ENCODE peak calls at places on chromosomes 7 and 10, in four cellular contexts. One of them, this sample, is unnamed. For H3K9me3 and H3K36me3, the result is how much of the 10 kb centered on the place peaks cover.

GRCh38 chr10:6918305-6918704 is 338.2 kb upstream of the PRKCQ start:
- DNase-seq in GM12878: no peak
- DNase-seq in colonic mucosa: peak
- DNase-seq in esophagus squamous epithelium: peak
- DNase-seq in this sample: no peak

GRCh38 chr10:123109466-123109865 is 26.3 kb upstream of the HMX3 start:
- DNase-seq in esophagus squamous epithelium: no peak
- DNase-seq in GM12878: no peak
- DNase-seq in colonic mucosa: no peak
- DNase-seq in this sample: no peak

GRCh38 chr7:29146082-29146706 is at the start of gene CPVL:
- DNase-seq in colonic mucosa: peak
- DNase-seq in GM12878: no peak
- DNase-seq in esophagus squamous epithelium: no peak
- DNase-seq in this sample: peak

GRCh38 chr7:22666732-22667131 is 60.3 kb upstream of the IL6 start:
- DNase-seq in colonic mucosa: no peak
- DNase-seq in GM12878: no peak
- DNase-seq in esophagus squamous epithelium: no peak
- DNase-seq in this sample: no peak

GRCh38 chr10:4670737-4671136 is 155.3 kb upstream of the AKR1E2 start:
- DNase-seq in GM12878: no peak
- DNase-seq in colonic mucosa: no peak
- DNase-seq in esophagus squamous epithelium: no peak
- DNase-seq in this sample: no peak

GRCh38 chr7:74311305-74311744 is 22.1 kb downstream of the CLIP2 start:
- DNase-seq in colonic mucosa: peak
- DNase-seq in esophagus squamous epithelium: no peak
- DNase-seq in GM12878: no peak
- DNase-seq in this sample: no peak

GRCh38 chr10:76543655-76544054 is 1094.0 kb downstream of the KCNMA1 start:
- DNase-seq in GM12878: no peak
- DNase-seq in esophagus squamous epithelium: no peak
- DNase-seq in colonic mucosa: no peak
- DNase-seq in this sample: no peak

GRCh38 chr10:31677198-31678138 is 251.2 kb downstream of the ARHGAP12 start:
- DNase-seq in GM12878: no peak
- DNase-seq in esophagus squamous epithelium: no peak
- DNase-seq in colonic mucosa: no peak
- DNase-seq in this sample: no peak

GRCh38 chr10:80090120-80090519 is 11.7 kb downstream of the TMEM254 start:
- DNase-seq in colonic mucosa: no peak
- DNase-seq in esophagus squamous epithelium: no peak
- DNase-seq in GM12878: no peak
- DNase-seq in this sample: no peak

GRCh38 chr7:17677408-17677807 is 262.9 kb downstream of the SNX13 start:
- DNase-seq in GM12878: no peak
- DNase-seq in colonic mucosa: no peak
- DNase-seq in esophagus squamous epithelium: no peak
- DNase-seq in this sample: no peak

GRCh38 chr10:72665925-72666324 is 26.0 kb upstream of the MCU start:
- DNase-seq in esophagus squamous epithelium: no peak
- DNase-seq in GM12878: no peak
- DNase-seq in colonic mucosa: no peak
- DNase-seq in this sample: no peak

GRCh38 chr10:97707134-97707861 is 6.2 kb upstream of the MARVELD1 start:
- DNase-seq in GM12878: no peak
- DNase-seq in esophagus squamous epithelium: no peak
- DNase-seq in colonic mucosa: no peak
- DNase-seq in this sample: no peak

GRCh38 chr7:37337522-37337921 is 111.1 kb downstream of the ELMO1 start:
- DNase-seq in GM12878: no peak
- DNase-seq in colonic mucosa: no peak
- DNase-seq in esophagus squamous epithelium: no peak
- DNase-seq in this sample: no peak

GRCh38 chr10:7932301-7933036 is 114.2 kb downstream of the TAF3 start:
- DNase-seq in colonic mucosa: no peak
- DNase-seq in GM12878: no peak
- DNase-seq in esophagus squamous epithelium: no peak
- DNase-seq in this sample: peak

GRCh38 chr7:77188736-77189429 is 10.7 kb downstream of the FGL2 start:
- DNase-seq in colonic mucosa: no peak
- DNase-seq in esophagus squamous epithelium: no peak
- DNase-seq in GM12878: no peak
- DNase-seq in this sample: no peak

GRCh38 chr7:155170331-155170730 is 100.2 kb downstream of the HTR5A start:
- DNase-seq in GM12878: no peak
- DNase-seq in colonic mucosa: no peak
- DNase-seq in esophagus squamous epithelium: no peak
- DNase-seq in this sample: peak

GRCh38 chr10:36366843-36367242 is 724.7 kb upstream of the FZD8 start:
- DNase-seq in esophagus squamous epithelium: no peak
- DNase-seq in GM12878: no peak
- DNase-seq in colonic mucosa: no peak
- DNase-seq in this sample: no peak

GRCh38 chr10:4692206-4692605 is 133.8 kb upstream of the AKR1E2 start:
- DNase-seq in esophagus squamous epithelium: no peak
- DNase-seq in GM12878: no peak
- DNase-seq in colonic mucosa: no peak
- DNase-seq in this sample: no peak

GRCh38 chr10:75466886-75467285 is 35.5 kb downstream of the LRMDA start:
- DNase-seq in GM12878: no peak
- DNase-seq in colonic mucosa: no peak
- DNase-seq in esophagus squamous epithelium: no peak
- DNase-seq in this sample: no peak

GRCh38 chr7:143979999-143980398 is 20.1 kb upstream of the OR6B1 start:
- DNase-seq in GM12878: no peak
- DNase-seq in colonic mucosa: no peak
- DNase-seq in esophagus squamous epithelium: no peak
- DNase-seq in this sample: no peak

GRCh38 chr10:129417164-129417563 is 49.9 kb upstream of the MGMT start:
- DNase-seq in GM12878: no peak
- DNase-seq in esophagus squamous epithelium: no peak
- DNase-seq in colonic mucosa: peak
- DNase-seq in this sample: no peak

GRCh38 chr7:148334959-148335577 is 255.5 kb upstream of the C7orf33 start:
- DNase-seq in esophagus squamous epithelium: no peak
- DNase-seq in GM12878: no peak
- DNase-seq in colonic mucosa: no peak
- DNase-seq in this sample: no peak

GRCh38 chr7:93119191-93119905 is 1.6 kb upstream of the SAMD9 start:
- DNase-seq in esophagus squamous epithelium: no peak
- DNase-seq in GM12878: no peak
- DNase-seq in colonic mucosa: no peak
- DNase-seq in this sample: no peak

GRCh38 chr7:106345421-106346166 is 60.8 kb upstream of the NAMPT start:
- DNase-seq in colonic mucosa: no peak
- DNase-seq in esophagus squamous epithelium: no peak
- DNase-seq in GM12878: no peak
- DNase-seq in this sample: no peak

GRCh38 chr7:74306737-74307469 is 17.7 kb downstream of the CLIP2 start:
- DNase-seq in colonic mucosa: peak
- DNase-seq in esophagus squamous epithelium: no peak
- DNase-seq in GM12878: no peak
- DNase-seq in this sample: no peak

GRCh38 chr7:155315977-155316376 is 18.3 kb downstream of the INSIG1 start:
- DNase-seq in colonic mucosa: no peak
- DNase-seq in GM12878: no peak
- DNase-seq in esophagus squamous epithelium: no peak
- DNase-seq in this sample: no peak

GRCh38 chr7:4214501-4215155 is 467.5 kb upstream of the FOXK1 start:
- DNase-seq in esophagus squamous epithelium: no peak
- DNase-seq in colonic mucosa: no peak
- DNase-seq in GM12878: no peak
- DNase-seq in this sample: no peak

GRCh38 chr10:101485681-101486554 is 102.1 kb downstream of the POLL start:
- DNase-seq in colonic mucosa: peak
- DNase-seq in esophagus squamous epithelium: no peak
- DNase-seq in GM12878: no peak
- DNase-seq in this sample: no peak

GRCh38 chr7:90594791-90595317 is 1.3 kb upstream of the CDK14 start:
- DNase-seq in esophagus squamous epithelium: no peak
- DNase-seq in GM12878: no peak
- DNase-seq in colonic mucosa: no peak
- DNase-seq in this sample: no peak

GRCh38 chr10:100912013-100912608 is 652 bp upstream of the SLF2 start:
- DNase-seq in colonic mucosa: no peak
- DNase-seq in GM12878: no peak
- DNase-seq in esophagus squamous epithelium: no peak
- DNase-seq in this sample: no peak

GRCh38 chr7:23105086-23105643 is 420 bp upstream of the KLHL7 start:
- DNase-seq in esophagus squamous epithelium: no peak
- DNase-seq in GM12878: no peak
- DNase-seq in colonic mucosa: no peak
- DNase-seq in this sample: no peak

GRCh38 chr10:46299531-46300366 is 13.0 kb downstream of the ANTXRL start:
- DNase-seq in GM12878: no peak
- DNase-seq in colonic mucosa: no peak
- DNase-seq in esophagus squamous epithelium: no peak
- DNase-seq in this sample: peak

GRCh38 chr10:118277871-118278270 is 64.3 kb downstream of the FAM204A start:
- DNase-seq in colonic mucosa: no peak
- DNase-seq in GM12878: no peak
- DNase-seq in esophagus squamous epithelium: no peak
- DNase-seq in this sample: no peak

GRCh38 chr10:118276203-118276602 is 65.9 kb downstream of the FAM204A start:
- DNase-seq in esophagus squamous epithelium: no peak
- DNase-seq in GM12878: no peak
- DNase-seq in colonic mucosa: no peak
- DNase-seq in this sample: no peak

GRCh38 chr10:118276727-118277126 is 65.4 kb downstream of the FAM204A start:
- DNase-seq in esophagus squamous epithelium: no peak
- DNase-seq in GM12878: no peak
- DNase-seq in colonic mucosa: no peak
- DNase-seq in this sample: no peak

GRCh38 chr10:118273662-118274061 is 68.5 kb downstream of the FAM204A start:
- DNase-seq in esophagus squamous epithelium: no peak
- DNase-seq in GM12878: no peak
- DNase-seq in colonic mucosa: no peak
- DNase-seq in this sample: no peak

DNA sequence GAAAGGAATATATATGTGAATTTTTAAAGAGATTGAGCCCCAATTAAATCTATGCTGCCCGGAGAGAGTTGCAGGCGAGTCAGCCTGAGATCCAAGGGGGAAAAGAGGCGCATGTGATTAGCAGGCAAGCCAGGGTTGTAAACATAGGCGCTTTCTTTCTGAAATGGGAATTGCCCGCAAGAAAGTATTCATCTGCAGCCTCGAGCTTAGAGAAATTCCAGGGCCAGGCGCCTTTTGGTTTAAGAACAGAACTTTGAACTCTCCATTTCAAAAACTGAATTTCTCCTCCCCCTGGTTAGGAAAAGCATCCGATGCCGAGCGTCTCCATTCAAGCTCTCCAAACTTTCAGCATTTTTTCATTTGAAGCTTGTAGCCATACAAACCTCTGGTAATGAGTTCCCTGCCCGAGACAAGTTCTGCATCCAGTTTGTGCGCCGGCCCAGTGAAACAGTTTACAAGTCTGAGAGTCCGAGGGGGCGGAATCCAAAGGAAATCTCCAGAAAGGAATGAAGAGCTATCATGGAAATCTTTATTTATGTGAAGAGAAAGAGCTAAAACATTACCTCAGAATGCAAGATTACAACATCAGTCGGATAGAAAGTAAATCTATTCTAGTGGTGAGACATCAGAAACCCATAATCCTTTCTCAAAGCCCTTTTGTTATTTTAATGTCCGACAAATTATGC is 69.9 kb downstream of the FAM204A start:
- DNase-seq in esophagus squamous epithelium: no peak
- DNase-seq in colonic mucosa: peak
- DNase-seq in GM12878: no peak
- DNase-seq in this sample: peak
- H3K9me3 ChIP-seq in esophagus squamous epithelium: under half
- H3K9me3 ChIP-seq in colonic mucosa: under half
- H3K9me3 ChIP-seq in GM12878: under half
- H3K9me3 ChIP-seq in this sample: under half

GRCh38 chr7:99404235-99404976 is 4.0 kb downstream of the PDAP1 start:
- DNase-seq in colonic mucosa: no peak
- DNase-seq in esophagus squamous epithelium: no peak
- DNase-seq in GM12878: no peak
- DNase-seq in this sample: no peak
- H3K36me3 ChIP-seq in colonic mucosa: under half
- H3K36me3 ChIP-seq in esophagus squamous epithelium: under half
- H3K36me3 ChIP-seq in GM12878: under half
- H3K36me3 ChIP-seq in this sample: under half

GRCh38 chr10:84784749-84785148 is 456.4 kb downstream of the CCSER2 start:
- DNase-seq in esophagus squamous epithelium: no peak
- DNase-seq in GM12878: no peak
- DNase-seq in colonic mucosa: no peak
- DNase-seq in this sample: no peak

GRCh38 chr10:84783909-84784308 is 455.5 kb downstream of the CCSER2 start:
- DNase-seq in GM12878: no peak
- DNase-seq in colonic mucosa: no peak
- DNase-seq in esophagus squamous epithelium: no peak
- DNase-seq in this sample: no peak

GRCh38 chr10:84789050-84789449 is 460.7 kb downstream of the CCSER2 start:
- DNase-seq in GM12878: no peak
- DNase-seq in esophagus squamous epithelium: no peak
- DNase-seq in colonic mucosa: no peak
- DNase-seq in this sample: no peak

GRCh38 chr10:84783386-84783785 is 455.0 kb downstream of the CCSER2 start:
- DNase-seq in colonic mucosa: no peak
- DNase-seq in esophagus squamous epithelium: no peak
- DNase-seq in GM12878: no peak
- DNase-seq in this sample: peak
- TF ChIP-seq CTCF in colonic mucosa: peak
- TF ChIP-seq CTCF in esophagus squamous epithelium: peak
- TF ChIP-seq CTCF in GM12878: peak
- TF ChIP-seq CTCF in this sample: peak

DNA sequence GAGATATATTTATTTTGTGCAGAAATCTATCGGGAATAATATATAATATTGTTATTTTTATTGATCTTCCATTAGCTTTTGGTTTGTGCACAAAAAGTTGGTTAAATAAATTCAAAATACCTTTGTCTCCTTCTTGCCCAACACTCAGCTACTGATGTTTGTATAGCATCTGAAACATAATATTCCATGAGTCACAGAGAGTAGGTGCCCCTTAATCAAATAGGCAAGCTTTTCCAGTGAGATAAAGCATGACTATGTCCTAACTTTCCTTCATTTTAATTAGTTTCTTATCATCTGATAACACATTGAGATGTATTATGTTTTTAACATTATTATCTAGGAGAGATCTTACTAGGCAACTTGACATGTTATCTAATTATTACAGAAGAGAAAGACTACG is 432.2 kb downstream of the KIF20B start:
- DNase-seq in GM12878: no peak
- DNase-seq in colonic mucosa: no peak
- DNase-seq in esophagus squamous epithelium: no peak
- DNase-seq in this sample: no peak
- H3K9me3 ChIP-seq in GM12878: under half
- H3K9me3 ChIP-seq in colonic mucosa: under half
- H3K9me3 ChIP-seq in esophagus squamous epithelium: under half
- H3K9me3 ChIP-seq in this sample: under half

This sample was measured in Caco-2.